ENCODE peak calls at places on chromosomes 1 and 21, in six cellular contexts. A is transverse colon; F is CD8-positive, alpha-beta memory T cell; V is fibroblast of lung; B is tibial nerve; C is uterus. H is an unnamed sample. For H3K36me3 and H3K27me3, the result is how much of the 10 kb centered on the place peaks cover.

GRCh38 chr1:167689569-167689925 is 32.2 kb upstream of the MPZL1 start:
- DNase-seq in C (no peak), V (no peak), B (no peak), A (no peak), F (no peak), H (no peak)

GRCh38 chr1:148309940-148310500 is 157.9 kb upstream of the NBPF11 start:
- DNase-seq in A (no peak), C (no peak), F (no peak), B (no peak), V (no peak), H (no peak)

GRCh38 chr1:168379110-168379860 is 98.6 kb downstream of the TBX19 start:
- DNase-seq in B (no peak), C (no peak), F (no peak), A (no peak), V (peak), H (no peak)

GRCh38 chr1:53180226-53180625 is 16.4 kb upstream of the CPT2 start:
- DNase-seq in V (peak), A (no peak), C (no peak), B (no peak), F (no peak), H (no peak)

GRCh38 chr21:32403201-32403701 is 9.3 kb upstream of the EVA1C start:
- DNase-seq in B (peak), F (peak), V (peak), A (peak), C (peak), H (peak)

GRCh38 chr1:2194319-2194897 is at the start of gene FAAP20:
- DNase-seq in A (peak), B (no peak), V (peak), F (peak), C (no peak), H (peak)

GRCh38 chr1:43479414-43479813 is 25.7 kb upstream of the HYI start:
- DNase-seq in B (no peak), C (no peak), V (no peak), A (no peak), F (no peak), H (no peak)

GRCh38 chr1:53325326-53326087 is 2.4 kb downstream of the LRP8 start:
- DNase-seq in F (no peak), B (no peak), C (no peak), A (peak), V (no peak), H (no peak)

GRCh38 chr1:212012034-212012740 is 23.2 kb downstream of the INTS7 start:
- DNase-seq in A (peak), V (peak), C (peak), F (peak), B (peak), H (peak)

GRCh38 chr1:50417487-50417886 is 5.8 kb downstream of the DMRTA2 start:
- DNase-seq in A (no peak), V (no peak), F (no peak), C (no peak), B (no peak), H (peak)

GRCh38 chr1:24568475-24568874 is 12.6 kb downstream of the NCMAP start:
- DNase-seq in B (no peak), C (no peak), A (no peak), F (no peak), V (no peak), H (no peak)

GRCh38 chr1:182086136-182086535 is 24.6 kb upstream of the ZNF648 start:
- DNase-seq in V (no peak), A (no peak), B (no peak), F (no peak), C (no peak), H (no peak)

GRCh38 chr21:39238275-39238674 is 55.0 kb upstream of the PSMG1 start:
- DNase-seq in V (peak), B (no peak), C (no peak), F (no peak), A (no peak), H (no peak)

GRCh38 chr1:172421974-172422604 is 1.6 kb downstream of the C1orf105 start:
- DNase-seq in V (no peak), B (no peak), A (no peak), C (no peak), F (no peak), H (no peak)

GRCh38 chr1:117572546-117572945 is 33.3 kb upstream of the TENT5C start:
- DNase-seq in F (peak), C (peak), A (peak), V (no peak), B (no peak), H (no peak)

GRCh38 chr1:15760520-15761211 is 2.1 kb downstream of the FBLIM1 start:
- DNase-seq in A (peak), B (no peak), F (no peak), C (peak), V (peak), H (peak)

GRCh38 chr1:112674440-112674985 is at the start of gene MOV10:
- DNase-seq in V (peak), C (peak), B (peak), A (peak), F (peak), H (peak)

GRCh38 chr1:1684031-1684681 is 8.4 kb downstream of the SLC35E2B start:
- DNase-seq in V (no peak), A (no peak), F (no peak), B (no peak), C (no peak), H (peak)

GRCh38 chr1:156750932-156751723 is at the start of gene HDGF:
- DNase-seq in C (peak), A (peak), V (peak), B (peak), F (peak), H (peak)

GRCh38 chr1:219120625-219121544 is 52.8 kb upstream of the LYPLAL1 start:
- DNase-seq in V (peak), C (peak), A (no peak), B (peak), F (no peak), H (no peak)

GRCh38 chr1:7687411-7687810 is 83.7 kb upstream of the VAMP3 start:
- DNase-seq in F (no peak), A (no peak), C (no peak), V (no peak), B (no peak), H (peak)

GRCh38 chr1:239493736-239494285 is 107.4 kb downstream of the CHRM3 start:
- DNase-seq in F (no peak), A (no peak), V (peak), B (no peak), C (no peak), H (no peak)

GRCh38 chr1:73832276-73832825 is 365.6 kb downstream of the LRRIQ3 start:
- DNase-seq in A (no peak), C (no peak), V (peak), B (no peak), F (no peak), H (no peak)

GRCh38 chr1:84245566-84245965 is 55.9 kb upstream of the SAMD13 start:
- DNase-seq in B (no peak), A (no peak), F (no peak), V (no peak), C (no peak), H (no peak)

GRCh38 chr21:21730524-21730923 is 732.3 kb downstream of the NCAM2 start:
- DNase-seq in A (no peak), B (no peak), C (no peak), V (peak), F (no peak), H (no peak)

GRCh38 chr1:218735436-218735835 is 390.3 kb downstream of the TGFB2 start:
- DNase-seq in B (peak), V (peak), C (peak), A (no peak), F (no peak), H (no peak)

GRCh38 chr21:31686272-31686913 is 26.9 kb downstream of the SOD1 start:
- DNase-seq in A (no peak), F (no peak), C (no peak), V (no peak), B (no peak), H (no peak)

GRCh38 chr1:73160759-73161158 is 878.4 kb upstream of the NEGR1 start:
- DNase-seq in A (no peak), B (no peak), C (no peak), V (no peak), F (no peak), H (no peak)

GRCh38 chr1:2101531-2101930 is 51.3 kb downstream of the PRKCZ start:
- DNase-seq in B (no peak), C (no peak), F (no peak), V (no peak), A (no peak), H (no peak)

DNA sequence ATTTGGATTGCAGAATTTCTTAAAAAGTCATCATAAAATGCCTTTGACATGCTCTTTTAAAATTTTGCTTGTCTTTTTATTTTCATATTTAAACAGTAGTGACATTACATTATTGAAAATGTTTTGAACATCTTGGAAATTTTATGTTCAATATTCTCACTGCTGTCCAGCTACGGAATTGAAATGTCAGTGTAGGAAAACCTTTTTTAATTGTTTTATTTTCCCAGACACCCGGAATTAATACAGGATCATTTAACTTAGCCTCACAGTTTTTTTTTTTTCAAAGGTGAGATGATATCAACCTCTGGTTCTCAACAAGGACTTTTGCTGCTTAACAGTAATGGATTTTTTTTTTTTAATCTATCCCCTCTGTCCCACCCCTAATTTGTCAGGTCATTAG is 4.1 kb downstream of the RBM15 start:
- DNase-seq in A (no peak), B (no peak), C (no peak), V (no peak), F (no peak), H (no peak)
- H3K36me3 ChIP-seq in A (under half), B (under half), C (under half), V (under half), F (under half), H (under half)

GRCh38 chr1:201365251-201365650 is 12.2 kb downstream of the TNNT2 start:
- DNase-seq in A (no peak), F (no peak), C (no peak), V (no peak), B (no peak), H (no peak)
- H3K4me3 ChIP-seq in A (no peak), F (no peak), C (no peak), V (no peak), B (no peak), H (no peak)

GRCh38 chr1:35032384-35032739 is 617 bp upstream of the ZMYM6 start:
- DNase-seq in C (no peak), F (no peak), V (no peak), B (no peak), A (no peak), H (no peak)
- H3K27me3 ChIP-seq in C (under half), F (under half), V (under half), B (under half), A (under half), H (under half)

GRCh38 chr1:183716286-183716685 is 63.2 kb upstream of the APOBEC4 start:
- DNase-seq in F (no peak), V (peak), C (no peak), B (no peak), A (no peak), H (no peak)

GRCh38 chr1:183710734-183711133 is 57.6 kb upstream of the APOBEC4 start:
- DNase-seq in V (no peak), F (no peak), B (no peak), C (no peak), A (no peak), H (no peak)

GRCh38 chr1:183711691-183712401 is 58.7 kb upstream of the APOBEC4 start:
- DNase-seq in A (no peak), F (no peak), C (peak), V (peak), B (no peak), H (no peak)

GRCh38 chr1:183710333-183710732 is 57.2 kb upstream of the APOBEC4 start:
- DNase-seq in V (no peak), B (no peak), F (no peak), A (no peak), C (no peak), H (no peak)

GRCh38 chr1:183711165-183711678 is 58.1 kb upstream of the APOBEC4 start:
- DNase-seq in B (no peak), A (no peak), V (no peak), F (no peak), C (no peak), H (no peak)
- H3K36me3 ChIP-seq in B (under half), A (under half), V (under half), F (under half), C (under half), H (under half)

GRCh38 chr1:159838715-159839114 is 12.0 kb downstream of the SLAMF8 start:
- DNase-seq in F (no peak), C (no peak), V (peak), B (no peak), A (no peak), H (no peak)
- H3K4me3 ChIP-seq in F (no peak), C (no peak), V (no peak), B (no peak), A (no peak), H (no peak)

H was measured in H7.